ENCODE peak calls at places on chromosome 22, in eight cellular contexts. D is cardiac muscle cell; O is ACHN; G is nucleus accumbens; E is CD4-positive, alpha-beta memory T cell; M is activated T-helper 1 cell treated with anti-CD3 and anti-CD28 coated beads, Interleukin-12 subunit alpha, Interleukin-12 subunit beta, Interleukin-2, Interleukin-4 antibody, amounts not matched to agents 30 ng/mL and 10 ng/mL and 1 ng/mL, durations not matched to agents 14 hours and 24 hours and 36 hours; J is astrocyte of the hippocampus; T is tibial nerve. L is an unnamed sample.

GRCh38 chr22:29879738-29880137 is 3.2 kb upstream of the MTMR3 start:
- DNase-seq in D (no peak), O (no peak), G (no peak), E (no peak), M (no peak), J (no peak), T (no peak), L (no peak)

GRCh38 chr22:50081426-50082196 is 3.6 kb downstream of the MLC1 start:
- DNase-seq in D (no peak), O (no peak), G (no peak), E (no peak), M (no peak), J (no peak), T (no peak), L (no peak)

GRCh38 chr22:40285508-40285907 is 60.8 kb upstream of the ADSL start:
- DNase-seq in D (no peak), O (no peak), G (no peak), E (peak), M (no peak), J (no peak), T (no peak), L (no peak)

GRCh38 chr22:50700387-50701075 is 27.9 kb downstream of the SHANK3 start:
- DNase-seq in D (no peak), O (no peak), G (no peak), E (no peak), M (no peak), J (no peak), T (no peak), L (no peak)

GRCh38 chr22:49997932-49998717 is 14.4 kb downstream of the IL17REL start:
- DNase-seq in D (no peak), O (no peak), G (no peak), E (no peak), M (no peak), J (no peak), T (no peak), L (no peak)

GRCh38 chr22:38034278-38034882 is 22.8 kb upstream of the PICK1 start:
- DNase-seq in D (peak), O (peak), G (peak), E (no peak), M (no peak), J (peak), T (peak), L (peak)

GRCh38 chr22:29342577-29343312 is 27.2 kb upstream of the RASL10A start:
- DNase-seq in D (no peak), O (no peak), G (no peak), E (no peak), M (no peak), J (no peak), T (no peak), L (no peak)

GRCh38 chr22:24819941-24820461 is 14.0 kb downstream of the SGSM1 start:
- DNase-seq in D (peak), O (no peak), G (no peak), E (no peak), M (no peak), J (peak), T (no peak), L (no peak)

GRCh38 chr22:31852691-31853370 is 91.5 kb upstream of the YWHAH start:
- DNase-seq in D (peak), O (no peak), G (no peak), E (no peak), M (no peak), J (no peak), T (no peak), L (no peak)

GRCh38 chr22:45302047-45302446 is 7.7 kb upstream of the FAM118A start:
- DNase-seq in D (peak), O (peak), G (no peak), E (no peak), M (no peak), J (peak), T (no peak), L (peak)

GRCh38 chr22:48362736-48363404 is 1464.8 kb downstream of the BRD1 start:
- DNase-seq in D (no peak), O (no peak), G (no peak), E (no peak), M (no peak), J (no peak), T (no peak), L (no peak)

GRCh38 chr22:27802389-27803079 is 978 bp upstream of the MN1 start:
- DNase-seq in D (no peak), O (no peak), G (no peak), E (no peak), M (no peak), J (peak), T (no peak), L (no peak)

GRCh38 chr22:21961886-21962654 is 9.4 kb upstream of the PPM1F start:
- DNase-seq in D (peak), O (no peak), G (no peak), E (no peak), M (no peak), J (peak), T (no peak), L (peak)

L was measured in MCF 10A.